ENCODE peak calls at places on chromosomes 6 and 20, in nine cellular contexts. E, I, Y, D, X, T, U, C and N are unnamed samples.

GRCh38 chr20:11917663-11918062 is at the start of gene BTBD3:
- DNase-seq in T (no peak), U (no peak), I (no peak), X (peak), E (no peak), C (no peak), D (no peak), Y (no peak), N (no peak)

GRCh38 chr6:88538130-88538706 is 372.1 kb upstream of the CNR1 start:
- DNase-seq in T (no peak), Y (no peak), D (no peak), X (no peak), I (no peak), U (no peak), C (peak), E (no peak), N (no peak)

GRCh38 chr6:42777126-42777822 is 4.6 kb upstream of the BICRAL start:
- DNase-seq in E (peak), I (no peak), X (no peak), Y (no peak), U (peak), C (no peak), T (no peak), D (no peak), N (no peak)

GRCh38 chr6:36724514-36725385 is 27.1 kb downstream of the RAB44 start:
- DNase-seq in C (peak), E (peak), U (no peak), T (peak), X (peak), Y (peak), D (peak), I (no peak), N (no peak)

GRCh38 chr6:8429821-8430220 is 5.5 kb downstream of the SLC35B3 start:
- DNase-seq in Y (no peak), D (no peak), X (no peak), U (no peak), C (no peak), T (no peak), E (no peak), I (no peak), N (no peak)

GRCh38 chr20:61956396-61957342 is 109.0 kb downstream of the TAF4 start:
- DNase-seq in E (peak), D (no peak), U (no peak), C (no peak), T (peak), I (no peak), X (no peak), Y (no peak), N (no peak)

GRCh38 chr20:58783515-58783914 is 67.2 kb downstream of the GNAS-AS1 start:
- DNase-seq in U (no peak), D (no peak), C (no peak), T (no peak), Y (no peak), X (no peak), I (no peak), E (no peak), N (no peak)

GRCh38 chr6:116246089-116246488 is 7.8 kb downstream of the TSPYL4 start:
- DNase-seq in X (no peak), T (no peak), Y (no peak), E (no peak), I (no peak), D (no peak), C (no peak), U (no peak), N (no peak)

GRCh38 chr20:23753194-23753548 is 2.4 kb upstream of the CST1 start:
- DNase-seq in C (no peak), U (no peak), Y (no peak), I (no peak), E (no peak), T (no peak), X (no peak), D (no peak), N (no peak)

GRCh38 chr20:58611236-58612020 is 39.7 kb upstream of the STX16 start:
- DNase-seq in D (no peak), U (no peak), E (no peak), C (no peak), I (peak), X (no peak), T (no peak), Y (no peak), N (no peak)

GRCh38 chr6:105798057-105798456 is 288.1 kb upstream of the PRDM1 start:
- DNase-seq in D (no peak), X (peak), E (no peak), Y (no peak), C (no peak), I (no peak), T (no peak), U (no peak), N (no peak)

GRCh38 chr20:20174089-20174835 is 121.9 kb downstream of the CFAP61 start:
- DNase-seq in X (no peak), T (no peak), C (no peak), U (no peak), Y (no peak), D (no peak), E (no peak), I (peak), N (no peak)
- TF ChIP-seq EP300 in X (no peak), T (no peak), C (no peak), U (no peak), Y (no peak), D (no peak), E (no peak), I (no peak), N (no peak)

GRCh38 chr20:36860811-36861624 is 14.9 kb upstream of the TLDC2 start:
- DNase-seq in D (no peak), T (no peak), U (no peak), I (no peak), C (no peak), E (no peak), Y (no peak), X (no peak), N (no peak)

GRCh38 chr20:36860339-36860738 is 15.6 kb upstream of the TLDC2 start:
- DNase-seq in D (no peak), C (no peak), T (no peak), E (no peak), I (no peak), U (no peak), X (no peak), Y (no peak), N (no peak)

GRCh38 chr20:36859700-36860330 is 16.1 kb upstream of the TLDC2 start:
- DNase-seq in U (no peak), C (no peak), D (no peak), Y (no peak), I (no peak), T (no peak), E (no peak), X (no peak), N (no peak)

GRCh38 chr20:36856691-36857635 is 19.0 kb upstream of the TLDC2 start:
- DNase-seq in C (no peak), T (no peak), I (no peak), Y (no peak), U (no peak), X (no peak), D (no peak), E (no peak), N (no peak)

GRCh38 chr20:36859282-36859555 is 16.7 kb upstream of the TLDC2 start:
- DNase-seq in Y (no peak), C (no peak), I (no peak), U (no peak), X (no peak), T (no peak), E (no peak), D (no peak), N (no peak)
- H3K4me3 ChIP-seq in Y (no peak), C (no peak), I (no peak), U (no peak), X (no peak), T (no peak), E (no peak), D (no peak), N (no peak)

GRCh38 chr6:15544321-15544900 is 118.4 kb downstream of the DTNBP1 start:
- DNase-seq in X (no peak), C (no peak), T (no peak), D (no peak), U (no peak), E (no peak), I (no peak), Y (no peak), N (no peak)
- TF ChIP-seq EP300 in X (no peak), C (no peak), T (no peak), D (no peak), U (no peak), E (no peak), I (no peak), Y (no peak), N (no peak)

GRCh38 chr6:18491303-18492090 is 104.3 kb downstream of the RNF144B start:
- DNase-seq in D (no peak), E (no peak), T (no peak), X (no peak), C (no peak), I (no peak), U (no peak), Y (no peak), N (no peak)

GRCh38 chr6:18488526-18489270 is 101.5 kb downstream of the RNF144B start:
- DNase-seq in I (no peak), Y (no peak), U (no peak), D (no peak), X (no peak), C (no peak), E (no peak), T (no peak), N (no peak)

GRCh38 chr6:18485660-18486435 is 98.7 kb downstream of the RNF144B start:
- DNase-seq in E (no peak), I (no peak), T (no peak), U (no peak), D (no peak), Y (no peak), X (no peak), C (no peak), N (no peak)

GRCh38 chr6:18489335-18489734 is 102.2 kb downstream of the RNF144B start:
- DNase-seq in C (no peak), X (no peak), D (no peak), T (no peak), E (no peak), Y (no peak), U (no peak), I (no peak), N (no peak)

GRCh38 chr6:18488004-18488403 is 100.9 kb downstream of the RNF144B start:
- DNase-seq in C (no peak), U (no peak), D (no peak), I (no peak), E (no peak), X (no peak), Y (no peak), T (no peak), N (no peak)
- H3K4me3 ChIP-seq in C (no peak), U (no peak), D (no peak), I (no peak), E (no peak), X (no peak), Y (no peak), T (no peak), N (no peak)

DNA sequence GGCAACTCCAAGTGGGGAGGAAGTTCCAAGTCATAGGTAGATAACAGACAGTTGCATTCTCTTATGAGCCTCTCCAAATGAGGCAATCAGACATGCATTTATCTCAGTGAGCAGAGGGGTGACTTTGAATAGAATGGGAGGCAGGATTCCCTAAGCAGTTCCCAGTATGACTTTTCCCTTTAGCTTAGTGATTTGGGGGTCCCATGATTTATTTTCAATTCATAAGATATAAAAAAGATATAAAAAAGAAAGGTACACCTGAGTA is 823 bp upstream of the UFL1 start:
- DNase-seq in C (no peak), E (no peak), X (no peak), U (no peak), T (no peak), Y (no peak), D (no peak), I (no peak), N (no peak)
- TF ChIP-seq EP300 in C (no peak), E (no peak), X (no peak), U (no peak), T (no peak), Y (no peak), D (no peak), I (no peak), N (no peak)

GRCh38 chr6:16764188-16764950 is 3.1 kb upstream of the ATXN1 start:
- DNase-seq in X (no peak), I (no peak), U (no peak), Y (no peak), T (no peak), C (no peak), D (no peak), E (peak), N (no peak)
- H3K4me3 ChIP-seq in X (no peak), I (no peak), U (no peak), Y (no peak), T (no peak), C (no peak), D (no peak), E (no peak), N (no peak)

GRCh38 chr20:19658137-19658536 is 99.9 kb upstream of the RIN2 start:
- DNase-seq in D (no peak), C (no peak), Y (no peak), I (no peak), T (no peak), U (peak), X (no peak), E (no peak), N (no peak)
- TF ChIP-seq EP300 in D (no peak), C (no peak), Y (no peak), I (no peak), T (no peak), U (no peak), X (no peak), E (no peak), N (no peak)

DNA sequence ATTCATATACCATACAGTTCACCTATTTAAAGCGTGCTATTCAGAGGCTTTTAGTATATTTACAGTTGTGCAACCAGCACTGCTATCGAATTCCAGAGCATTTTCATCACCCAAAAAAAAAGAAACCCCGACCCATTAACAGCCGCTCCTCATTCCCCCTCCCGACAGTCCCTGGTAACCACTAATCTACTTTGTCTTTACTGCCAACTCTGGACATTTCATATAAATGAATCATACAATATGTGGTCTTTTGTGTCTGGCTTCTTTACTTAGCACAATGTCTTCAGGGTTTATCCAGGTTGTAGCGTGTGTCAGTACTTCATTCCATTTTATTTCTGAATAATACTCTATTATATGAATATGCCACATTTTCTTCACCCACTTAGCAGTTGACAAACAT is 23.0 kb upstream of the ROS1 start:
- DNase-seq in Y (peak), D (no peak), X (no peak), C (no peak), U (no peak), T (no peak), I (no peak), E (no peak), N (no peak)
- H3K4me3 ChIP-seq in Y (no peak), D (no peak), X (no peak), C (no peak), U (no peak), T (no peak), I (no peak), E (no peak), N (no peak)

GRCh38 chr6:168147205-168147738 is 68.3 kb upstream of the FRMD1 start:
- DNase-seq in D (no peak), T (no peak), C (no peak), X (no peak), U (no peak), Y (no peak), I (no peak), E (no peak), N (no peak)

GRCh38 chr6:168148231-168148849 is 69.3 kb upstream of the FRMD1 start:
- DNase-seq in Y (no peak), I (no peak), E (no peak), T (no peak), C (no peak), U (no peak), D (no peak), X (peak), N (peak)

GRCh38 chr6:168149015-168149414 is 70.0 kb upstream of the FRMD1 start:
- DNase-seq in D (no peak), X (peak), E (no peak), I (peak), U (no peak), T (no peak), C (no peak), Y (no peak), N (peak)

GRCh38 chr6:168150551-168151444 is 71.8 kb upstream of the FRMD1 start:
- DNase-seq in C (no peak), U (no peak), I (peak), X (peak), E (no peak), Y (no peak), T (no peak), D (no peak), N (no peak)

DNA sequence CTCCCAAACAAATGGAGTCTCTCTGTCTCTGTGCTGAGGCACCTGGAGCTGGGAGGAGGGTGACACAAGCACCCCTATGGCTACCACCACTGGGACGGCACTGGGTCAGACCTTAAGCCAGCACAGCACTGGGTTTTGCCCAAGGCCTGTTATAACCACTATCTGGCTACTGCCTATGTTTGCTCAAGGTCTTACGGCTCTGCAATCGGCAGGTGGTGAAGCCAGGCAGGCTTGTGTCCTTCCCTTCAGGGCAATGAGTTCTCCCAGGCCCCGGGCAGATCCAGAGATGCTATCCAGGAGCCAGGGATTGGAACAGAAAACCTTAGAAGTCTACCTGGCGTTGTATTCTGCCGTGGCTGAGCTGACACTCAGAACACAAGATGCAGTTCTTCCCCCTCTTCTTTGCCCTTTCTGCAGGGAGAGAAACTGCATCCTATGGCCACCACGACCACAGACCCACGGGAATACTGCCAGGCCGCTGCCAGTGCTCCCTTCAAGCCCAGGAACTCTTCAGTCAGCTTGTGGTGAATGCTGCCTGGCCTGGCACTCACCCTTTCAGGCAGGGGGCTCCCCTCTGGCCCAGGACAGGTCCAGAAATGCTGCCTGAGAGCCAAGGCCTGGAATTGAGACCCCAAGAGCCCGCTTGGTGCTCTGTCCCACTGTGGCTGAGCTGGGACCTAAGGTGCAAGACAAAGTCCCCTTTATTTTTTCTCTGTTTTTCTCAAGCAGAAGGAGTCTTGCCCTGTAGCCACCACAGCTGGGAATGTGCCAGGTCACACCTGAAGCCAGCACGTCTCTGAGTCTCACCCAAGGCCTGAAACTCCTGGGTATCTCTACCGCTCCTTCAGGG is 67.0 kb upstream of the FRMD1 start:
- DNase-seq in C (no peak), D (no peak), I (no peak), E (no peak), T (no peak), Y (no peak), U (no peak), X (peak), N (peak)
- TF ChIP-seq EP300 in C (no peak), D (no peak), I (no peak), E (no peak), T (no peak), Y (no peak), U (no peak), X (no peak), N (no peak)

DNA sequence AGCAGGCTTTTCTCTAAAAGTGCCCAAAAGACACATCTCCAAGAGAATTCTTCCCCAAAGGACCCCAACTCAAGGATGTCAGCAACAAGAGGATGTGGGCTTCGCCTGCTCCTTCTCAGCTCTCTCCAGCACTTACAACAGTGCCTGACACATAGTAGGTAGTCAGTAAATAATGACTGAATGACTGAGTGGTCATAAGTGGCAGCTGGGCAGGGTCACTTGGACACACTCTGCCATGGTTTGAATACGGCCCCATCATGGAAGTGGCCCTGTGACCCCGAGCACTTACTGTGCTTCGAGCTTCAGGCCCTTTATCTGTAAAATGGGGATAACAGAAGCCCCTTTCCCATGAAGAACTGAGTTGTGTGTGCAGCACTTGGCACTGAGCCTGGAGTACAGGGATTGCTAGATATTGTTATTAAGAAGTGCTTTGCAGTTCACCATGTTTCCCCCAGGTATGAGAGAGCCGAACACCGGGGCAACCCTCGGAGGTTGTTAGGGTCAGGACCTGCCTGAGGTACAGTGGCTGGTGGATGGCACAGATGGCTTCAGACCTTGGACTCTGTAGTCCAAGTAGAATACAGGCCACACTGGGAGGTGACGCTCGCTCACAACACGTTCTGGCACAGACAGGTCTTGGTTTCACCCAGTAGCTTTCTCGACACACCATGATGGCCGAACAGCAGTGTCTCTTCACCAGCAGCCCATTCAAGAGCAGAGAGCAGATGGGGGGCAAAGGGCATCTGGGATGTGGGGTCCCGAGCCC is 56.0 kb downstream of the NOL4L start:
- DNase-seq in D (no peak), C (no peak), Y (no peak), X (no peak), T (no peak), I (no peak), E (no peak), U (no peak), N (no peak)
- H3K4me3 ChIP-seq in D (no peak), C (no peak), Y (no peak), X (no peak), T (no peak), I (no peak), E (no peak), U (no peak), N (no peak)